ENCODE peak calls at places on chromosome 9, in eight cellular contexts. P, N, B, X, T, O, F and R are unnamed samples.

GRCh38 chr9:133888779-133889491 is 103.2 kb downstream of the VAV2 start:
- DNase-seq in X (no peak), T (no peak), O (no peak), P (no peak), F (no peak), B (no peak), N (no peak), R (peak)

GRCh38 chr9:110030632-110031031 is 177.3 kb downstream of the C9orf152 start:
- DNase-seq in B (no peak), O (no peak), T (no peak), P (peak), X (no peak), F (no peak), N (no peak), R (no peak)

GRCh38 chr9:111898331-111899096 is 1.9 kb downstream of the UGCG start:
- DNase-seq in F (no peak), P (no peak), O (no peak), X (no peak), N (no peak), B (no peak), T (no peak), R (no peak)

GRCh38 chr9:22214021-22214420 is 204.9 kb upstream of the CDKN2B start:
- DNase-seq in B (peak), X (no peak), F (no peak), O (no peak), P (no peak), T (no peak), N (no peak), R (no peak)

GRCh38 chr9:13113751-13114150 is 165.7 kb downstream of the MPDZ start:
- DNase-seq in O (no peak), P (no peak), N (no peak), F (no peak), T (peak), B (no peak), X (no peak), R (no peak)

GRCh38 chr9:14278291-14278721 is 35.6 kb downstream of the NFIB start:
- DNase-seq in X (no peak), F (no peak), T (no peak), N (no peak), P (peak), B (no peak), O (no peak), R (no peak)

GRCh38 chr9:125176632-125177031 is 13.0 kb downstream of the PPP6C start:
- DNase-seq in N (no peak), T (no peak), P (no peak), F (no peak), X (no peak), O (no peak), B (no peak), R (no peak)

GRCh38 chr9:8895498-8896224 is 1096.1 kb upstream of the DMAC1 start:
- DNase-seq in B (peak), F (no peak), O (no peak), N (peak), P (no peak), T (peak), X (peak), R (no peak)

GRCh38 chr9:76215066-76215465 is 179.2 kb downstream of the RFK start:
- DNase-seq in P (peak), F (no peak), O (no peak), X (peak), T (no peak), N (no peak), B (no peak), R (no peak)

GRCh38 chr9:35858428-35858827 is 11.8 kb downstream of the OR13J1 start:
- DNase-seq in N (no peak), P (no peak), F (no peak), T (no peak), X (no peak), O (no peak), B (no peak), R (no peak)

GRCh38 chr9:97564291-97565175 is 63.1 kb downstream of the TMOD1 start:
- DNase-seq in B (no peak), X (no peak), N (no peak), F (peak), O (peak), P (peak), T (peak), R (peak)

GRCh38 chr9:106862946-106863740 is at the start of gene ZNF462:
- DNase-seq in O (peak), F (peak), N (peak), X (peak), P (peak), T (peak), B (peak), R (peak)

GRCh38 chr9:91948423-91949292 is 1.4 kb downstream of the ROR2 start:
- DNase-seq in B (peak), X (peak), N (peak), P (peak), O (peak), F (peak), T (no peak), R (peak)

GRCh38 chr9:131951905-131952304 is 127.8 kb downstream of the MED27 start:
- DNase-seq in O (peak), P (no peak), T (peak), N (peak), X (no peak), B (peak), F (peak), R (no peak)

GRCh38 chr9:107690026-107690425 is 200.5 kb upstream of the KLF4 start:
- DNase-seq in B (no peak), P (no peak), X (no peak), N (no peak), O (no peak), F (no peak), T (no peak), R (no peak)

GRCh38 chr9:92671323-92671722 is 1.4 kb upstream of the IPPK start:
- DNase-seq in O (peak), X (no peak), N (no peak), F (peak), B (no peak), P (peak), T (no peak), R (peak)